ENCODE peak calls at places on chromosomes 4 and X, in six cellular contexts. N is Peyer's patch, M is lower leg skin, Y is A549, S is stomach, T is right lobe of liver. O is an unnamed sample.

GRCh38 chr4:153838564-153838963 is 49.7 kb upstream of the SFRP2 start:
- DNase-seq in N (no peak), M (no peak), Y (no peak), S (no peak), T (no peak), O (no peak)

GRCh38 chr4:38071801-38072567 is 111.8 kb downstream of the PTTG2 start:
- DNase-seq in N (no peak), M (no peak), Y (no peak), S (no peak), T (peak), O (no peak)

GRCh38 chrX:24231169-24231568 is 81.6 kb downstream of the ZFX start:
- DNase-seq in N (no peak), M (no peak), Y (peak), S (no peak), T (no peak), O (peak)

GRCh38 chr4:122765702-122766352 is 33.3 kb downstream of the BBS12 start:
- DNase-seq in N (no peak), M (no peak), Y (no peak), S (no peak), T (peak), O (no peak)

GRCh38 chr4:186699298-186699697 is 24.4 kb downstream of the FAT1 start:
- DNase-seq in N (no peak), M (no peak), Y (no peak), S (peak), T (no peak), O (no peak)

GRCh38 chr4:147768113-147768512 is 36.2 kb downstream of the ARHGAP10 start:
- DNase-seq in N (peak), M (no peak), Y (peak), S (no peak), T (no peak), O (no peak)

GRCh38 chr4:141652161-141652778 is 15.9 kb downstream of the IL15 start:
- DNase-seq in N (no peak), M (no peak), Y (no peak), S (no peak), T (no peak), O (no peak)

GRCh38 chrX:107507093-107507743 is 57.8 kb downstream of the FRMPD3 start:
- DNase-seq in N (no peak), M (peak), Y (no peak), S (no peak), T (no peak), O (no peak)

GRCh38 chrX:47361538-47362511 is 8.6 kb upstream of the ZNF157 start:
- DNase-seq in N (peak), M (peak), Y (peak), S (peak), T (peak), O (peak)

GRCh38 chrX:9746148-9746880 is 19.3 kb downstream of the GPR143 start:
- DNase-seq in N (no peak), M (no peak), Y (no peak), S (no peak), T (no peak), O (no peak)

GRCh38 chrX:110108381-110108796 is 105.5 kb downstream of the TMEM164 start:
- DNase-seq in N (no peak), M (no peak), Y (no peak), S (peak), T (no peak), O (peak)

GRCh38 chrX:69138512-69138911 is 26.7 kb downstream of the PJA1 start:
- DNase-seq in N (no peak), M (no peak), Y (no peak), S (no peak), T (no peak), O (no peak)

GRCh38 chr4:144547678-144548298 is 98.2 kb upstream of the HHIP start:
- DNase-seq in N (no peak), M (no peak), Y (no peak), S (no peak), T (no peak), O (no peak)

GRCh38 chrX:120402363-120402762 is 40.5 kb downstream of the ATP1B4 start:
- DNase-seq in N (no peak), M (no peak), Y (no peak), S (no peak), T (no peak), O (no peak)

GRCh38 chr4:188971125-188971524 is 831.9 kb downstream of the TRIML1 start:
- DNase-seq in N (no peak), M (no peak), Y (no peak), S (no peak), T (no peak), O (no peak)

GRCh38 chrX:123920065-123920785 is 41.3 kb upstream of the STAG2 start:
- DNase-seq in N (no peak), M (no peak), Y (peak), S (no peak), T (no peak), O (no peak)

GRCh38 chr4:107391630-107392028 is 328.4 kb downstream of the PAPSS1 start:
- DNase-seq in N (no peak), M (no peak), Y (no peak), S (no peak), T (no peak), O (no peak)

GRCh38 chr4:177451108-177451500 is 8.9 kb upstream of the AGA start:
- DNase-seq in N (no peak), M (no peak), Y (no peak), S (no peak), T (no peak), O (no peak)

GRCh38 chr4:111797455-111798163 is 347.6 kb upstream of the FAM241A start:
- DNase-seq in N (peak), M (no peak), Y (no peak), S (no peak), T (no peak), O (no peak)

GRCh38 chrX:80285131-80285773 is 135.0 kb upstream of the TENT5D start:
- DNase-seq in N (peak), M (no peak), Y (peak), S (no peak), T (no peak), O (no peak)

GRCh38 chr4:6926681-6927478 is 17.3 kb downstream of the TBC1D14 start:
- DNase-seq in N (peak), M (no peak), Y (no peak), S (peak), T (peak), O (peak)

GRCh38 chr4:2166253-2166652 is 75.7 kb downstream of the HAUS3 start:
- DNase-seq in N (no peak), M (peak), Y (no peak), S (no peak), T (no peak), O (no peak)

GRCh38 chr4:41644915-41645295 is 103.6 kb downstream of the PHOX2B start:
- DNase-seq in N (no peak), M (no peak), Y (no peak), S (no peak), T (no peak), O (no peak)

GRCh38 chrX:16484338-16484737 is 165.6 kb upstream of the S100G start:
- DNase-seq in N (no peak), M (no peak), Y (no peak), S (no peak), T (no peak), O (no peak)

GRCh38 chrX:119756926-119757635 is 1.3 kb upstream of the SOWAHD start:
- DNase-seq in N (peak), M (no peak), Y (no peak), S (peak), T (no peak), O (no peak)

GRCh38 chr4:119626420-119626819 is 2.2 kb downstream of the PDE5A start:
- DNase-seq in N (peak), M (no peak), Y (no peak), S (no peak), T (no peak), O (no peak)

GRCh38 chr4:66351761-66352160 is 681.5 kb upstream of the EPHA5 start:
- DNase-seq in N (no peak), M (no peak), Y (no peak), S (no peak), T (no peak), O (no peak)

DNA sequence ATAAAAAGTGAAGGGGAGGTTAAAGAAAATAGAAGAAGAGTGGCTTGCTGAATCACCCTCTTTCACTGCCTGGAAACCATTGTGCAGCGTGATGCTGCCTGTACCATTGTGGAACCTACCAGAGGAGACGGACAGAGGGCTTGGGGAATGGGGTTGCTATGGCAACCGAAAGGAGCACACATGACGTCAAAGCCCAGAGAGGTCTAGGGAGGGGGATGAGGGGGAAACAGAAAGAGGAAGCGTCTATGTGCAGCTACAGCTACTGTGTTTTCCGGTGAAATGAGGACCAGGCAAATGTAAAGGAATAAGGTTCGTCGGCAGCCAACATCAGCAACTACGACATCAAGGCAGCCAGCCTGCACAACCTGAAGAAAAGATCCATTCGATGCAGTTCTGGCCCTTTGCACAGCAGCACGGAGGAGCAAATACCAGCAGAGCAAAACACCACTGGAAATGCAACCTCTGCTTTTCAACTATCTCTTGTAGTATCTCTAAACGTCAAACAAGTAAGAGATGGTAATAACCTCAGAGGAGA is at the start of gene MAPK10:
- DNase-seq in N (peak), M (peak), Y (no peak), S (peak), T (peak), O (peak)
- H3K4me3 ChIP-seq in N (no peak), M (no peak), Y (no peak), S (peak), T (no peak), O (peak)

DNA sequence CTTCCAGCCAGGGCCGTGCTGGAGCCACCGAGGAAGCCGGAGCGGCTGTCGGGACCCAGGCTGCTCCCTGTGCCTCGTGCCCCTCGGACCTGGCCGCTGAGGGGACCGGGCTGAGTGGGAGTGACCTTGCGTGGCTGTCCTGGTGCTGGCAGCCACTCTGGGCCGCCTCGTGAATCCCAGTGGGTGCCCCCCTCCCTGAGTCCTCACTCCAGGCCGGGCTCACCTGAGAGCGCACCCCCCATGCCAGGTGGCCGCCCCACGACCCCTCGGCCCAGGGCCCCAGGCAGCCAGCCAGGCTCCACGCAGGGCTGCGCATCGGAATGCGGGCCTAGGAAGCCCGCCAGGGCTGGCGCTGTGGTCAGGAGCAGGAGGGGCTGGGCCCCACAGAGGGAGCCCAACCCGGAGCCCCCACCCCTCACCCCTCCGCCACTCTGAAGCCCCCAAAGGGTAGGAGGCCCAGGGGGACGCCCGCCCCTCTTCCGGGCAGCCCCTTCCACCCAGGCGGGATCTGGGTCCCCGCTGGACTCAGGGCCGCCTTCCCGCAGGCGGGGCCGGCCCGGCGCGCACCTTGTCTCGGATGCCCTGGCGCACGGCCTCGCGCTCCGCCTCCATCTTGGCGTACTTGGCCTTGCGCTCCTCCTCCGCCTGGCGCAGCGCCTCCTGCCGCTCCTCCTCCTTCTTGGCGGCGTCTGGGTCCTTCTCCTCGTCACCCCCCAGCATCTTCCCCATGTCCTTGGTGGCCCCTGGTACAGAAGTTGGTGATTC is 33.9 kb downstream of the CPLX1 start:
- DNase-seq in N (peak), M (no peak), Y (no peak), S (peak), T (no peak), O (no peak)
- TF ChIP-seq POLR2A in N (no peak), M (no peak), Y (no peak), S (no peak), T (no peak), O (no peak)

DNA sequence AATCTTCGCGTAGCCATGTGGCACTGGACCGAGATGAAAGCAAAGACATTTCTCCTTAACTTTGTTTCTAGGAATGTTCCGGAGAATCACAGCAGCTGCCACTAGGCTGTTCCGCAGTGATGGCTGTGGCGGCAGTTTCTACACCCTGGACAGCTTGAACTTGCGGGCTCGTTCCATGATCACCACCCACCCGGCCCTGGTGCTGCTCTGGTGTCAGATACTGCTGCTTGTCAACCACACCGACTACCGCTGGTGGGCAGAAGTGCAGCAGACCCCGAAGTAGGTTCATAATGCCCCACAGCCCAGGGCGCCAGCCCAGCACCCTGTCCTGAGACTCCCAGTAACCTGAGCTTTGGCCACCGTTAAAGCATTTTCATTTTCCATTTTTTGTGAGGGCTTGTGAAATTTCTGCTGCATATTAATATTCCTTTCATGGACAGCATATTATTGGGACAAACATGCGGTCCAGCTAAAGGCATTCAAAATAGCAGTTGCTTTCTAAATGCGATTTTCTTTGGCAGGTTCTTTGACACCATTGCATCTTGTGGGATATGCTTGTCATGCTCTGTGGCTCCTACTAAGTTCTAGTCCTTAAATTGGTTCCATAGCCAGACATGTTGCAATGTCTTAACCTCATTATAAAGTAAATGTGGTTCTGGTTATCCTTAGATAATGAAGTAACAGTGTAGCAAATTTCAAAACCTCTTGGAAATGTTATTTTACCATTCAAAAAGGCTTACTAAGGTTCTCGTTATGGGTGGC is 49.1 kb upstream of the MSANTD1 start:
- DNase-seq in N (no peak), M (peak), Y (no peak), S (no peak), T (no peak), O (no peak)
- TF ChIP-seq CTCF in N (no peak), M (no peak), Y (no peak), S (no peak), T (no peak), O (no peak)

GRCh38 chrX:78109458-78109857 is 5.4 kb downstream of the PGK1 start:
- DNase-seq in N (no peak), M (no peak), Y (no peak), S (no peak), T (no peak), O (no peak)

GRCh38 chrX:78105944-78106650 is 2.0 kb downstream of the PGK1 start:
- DNase-seq in N (peak), M (no peak), Y (no peak), S (no peak), T (no peak), O (no peak)

GRCh38 chrX:78104447-78105176 is 564 bp downstream of the PGK1 start:
- DNase-seq in N (peak), M (peak), Y (peak), S (peak), T (peak), O (peak)

GRCh38 chrX:78103656-78104446 is at the start of gene PGK1:
- DNase-seq in N (peak), M (peak), Y (peak), S (peak), T (peak), O (peak)

GRCh38 chrX:78106651-78106986 is 2.6 kb downstream of the PGK1 start:
- DNase-seq in N (no peak), M (no peak), Y (no peak), S (no peak), T (no peak), O (no peak)
- H3K4me3 ChIP-seq in N (no peak), M (no peak), Y (no peak), S (peak), T (no peak), O (no peak)

O was measured in adrenal gland.